ENCODE peak calls at places on chromosome 19, in eight cellular contexts. One of them, this sample, is unnamed. For H3K36me3, the result is how much of the 10 kb centered on the place peaks cover.

GRCh38 chr19:9891609-9892373 is 44.5 kb downstream of the OLFM2 start:
- DNase-seq in Panc1: no peak
- DNase-seq in BJ: no peak
- DNase-seq in endothelial cell of umbilical vein: no peak
- DNase-seq in fibroblast of lung: no peak
- DNase-seq in IMR-90: no peak
- DNase-seq in CD4-positive, CD25-positive, alpha-beta regulatory T cell: no peak
- DNase-seq in suprapubic skin: no peak
- DNase-seq in this sample: no peak

GRCh38 chr19:38729653-38730469 is 14.4 kb downstream of the CAPN12 start:
- DNase-seq in Panc1: peak
- DNase-seq in endothelial cell of umbilical vein: peak
- DNase-seq in BJ: no peak
- DNase-seq in CD4-positive, CD25-positive, alpha-beta regulatory T cell: peak
- DNase-seq in IMR-90: peak
- DNase-seq in fibroblast of lung: peak
- DNase-seq in suprapubic skin: no peak
- DNase-seq in this sample: no peak

GRCh38 chr19:9862897-9863296 is 27.8 kb downstream of the PIN1 start:
- DNase-seq in fibroblast of lung: no peak
- DNase-seq in Panc1: no peak
- DNase-seq in BJ: no peak
- DNase-seq in CD4-positive, CD25-positive, alpha-beta regulatory T cell: no peak
- DNase-seq in IMR-90: no peak
- DNase-seq in endothelial cell of umbilical vein: no peak
- DNase-seq in suprapubic skin: no peak
- DNase-seq in this sample: no peak

GRCh38 chr19:38869836-38870607 is 8.1 kb downstream of the RINL start:
- DNase-seq in IMR-90: peak
- DNase-seq in suprapubic skin: peak
- DNase-seq in fibroblast of lung: peak
- DNase-seq in Panc1: no peak
- DNase-seq in BJ: no peak
- DNase-seq in endothelial cell of umbilical vein: peak
- DNase-seq in CD4-positive, CD25-positive, alpha-beta regulatory T cell: peak
- DNase-seq in this sample: no peak

GRCh38 chr19:38842439-38843174 is 7.2 kb downstream of the HNRNPL start:
- DNase-seq in fibroblast of lung: no peak
- DNase-seq in Panc1: no peak
- DNase-seq in BJ: no peak
- DNase-seq in CD4-positive, CD25-positive, alpha-beta regulatory T cell: peak
- DNase-seq in IMR-90: no peak
- DNase-seq in endothelial cell of umbilical vein: no peak
- DNase-seq in suprapubic skin: no peak
- DNase-seq in this sample: no peak

GRCh38 chr19:51573331-51573730 is 2.2 kb downstream of the ZNF175 start:
- DNase-seq in fibroblast of lung: no peak
- DNase-seq in IMR-90: peak
- DNase-seq in BJ: no peak
- DNase-seq in CD4-positive, CD25-positive, alpha-beta regulatory T cell: no peak
- DNase-seq in Panc1: no peak
- DNase-seq in endothelial cell of umbilical vein: peak
- DNase-seq in suprapubic skin: no peak
- DNase-seq in this sample: no peak

GRCh38 chr19:46605356-46605821 is 4.3 kb downstream of the CALM3 start:
- DNase-seq in Panc1: no peak
- DNase-seq in fibroblast of lung: no peak
- DNase-seq in endothelial cell of umbilical vein: no peak
- DNase-seq in suprapubic skin: peak
- DNase-seq in BJ: no peak
- DNase-seq in CD4-positive, CD25-positive, alpha-beta regulatory T cell: no peak
- DNase-seq in IMR-90: no peak
- DNase-seq in this sample: no peak

GRCh38 chr19:22882797-22883196 is 50.7 kb downstream of the ZNF723 start:
- DNase-seq in fibroblast of lung: peak
- DNase-seq in CD4-positive, CD25-positive, alpha-beta regulatory T cell: no peak
- DNase-seq in endothelial cell of umbilical vein: peak
- DNase-seq in Panc1: no peak
- DNase-seq in BJ: no peak
- DNase-seq in IMR-90: peak
- DNase-seq in suprapubic skin: no peak
- DNase-seq in this sample: no peak

GRCh38 chr19:33797821-33798633 is 1.4 kb downstream of the KCTD15 start:
- DNase-seq in CD4-positive, CD25-positive, alpha-beta regulatory T cell: no peak
- DNase-seq in IMR-90: peak
- DNase-seq in Panc1: no peak
- DNase-seq in suprapubic skin: no peak
- DNase-seq in fibroblast of lung: peak
- DNase-seq in endothelial cell of umbilical vein: peak
- DNase-seq in BJ: no peak
- DNase-seq in this sample: no peak

GRCh38 chr19:43957891-43958290 is 6.9 kb downstream of the ZNF221 start:
- DNase-seq in Panc1: no peak
- DNase-seq in endothelial cell of umbilical vein: no peak
- DNase-seq in IMR-90: peak
- DNase-seq in CD4-positive, CD25-positive, alpha-beta regulatory T cell: no peak
- DNase-seq in BJ: peak
- DNase-seq in fibroblast of lung: peak
- DNase-seq in suprapubic skin: no peak
- DNase-seq in this sample: no peak

GRCh38 chr19:16429066-16429758 is 42.6 kb downstream of the EPS15L1 start:
- DNase-seq in Panc1: no peak
- DNase-seq in suprapubic skin: no peak
- DNase-seq in fibroblast of lung: no peak
- DNase-seq in CD4-positive, CD25-positive, alpha-beta regulatory T cell: no peak
- DNase-seq in endothelial cell of umbilical vein: peak
- DNase-seq in BJ: no peak
- DNase-seq in IMR-90: no peak
- DNase-seq in this sample: no peak

GRCh38 chr19:5219551-5220304 is 120.9 kb downstream of the PTPRS start:
- DNase-seq in suprapubic skin: no peak
- DNase-seq in fibroblast of lung: no peak
- DNase-seq in endothelial cell of umbilical vein: no peak
- DNase-seq in CD4-positive, CD25-positive, alpha-beta regulatory T cell: no peak
- DNase-seq in Panc1: no peak
- DNase-seq in BJ: no peak
- DNase-seq in IMR-90: no peak
- DNase-seq in this sample: no peak

GRCh38 chr19:10013316-10013715 is at the start of gene RDH8:
- DNase-seq in IMR-90: no peak
- DNase-seq in suprapubic skin: no peak
- DNase-seq in endothelial cell of umbilical vein: no peak
- DNase-seq in CD4-positive, CD25-positive, alpha-beta regulatory T cell: no peak
- DNase-seq in BJ: no peak
- DNase-seq in fibroblast of lung: no peak
- DNase-seq in Panc1: no peak
- DNase-seq in this sample: no peak

GRCh38 chr19:1229837-1230584 is 7.8 kb downstream of the CBARP start:
- DNase-seq in BJ: no peak
- DNase-seq in suprapubic skin: no peak
- DNase-seq in CD4-positive, CD25-positive, alpha-beta regulatory T cell: no peak
- DNase-seq in Panc1: no peak
- DNase-seq in IMR-90: no peak
- DNase-seq in fibroblast of lung: no peak
- DNase-seq in endothelial cell of umbilical vein: no peak
- DNase-seq in this sample: no peak

GRCh38 chr19:46609511-46610412 is 8.6 kb downstream of the CALM3 start:
- DNase-seq in endothelial cell of umbilical vein: no peak
- DNase-seq in CD4-positive, CD25-positive, alpha-beta regulatory T cell: no peak
- DNase-seq in fibroblast of lung: no peak
- DNase-seq in BJ: no peak
- DNase-seq in Panc1: no peak
- DNase-seq in suprapubic skin: peak
- DNase-seq in IMR-90: no peak
- DNase-seq in this sample: no peak

GRCh38 chr19:15248648-15249559 is 16.7 kb upstream of the EPHX3 start:
- DNase-seq in CD4-positive, CD25-positive, alpha-beta regulatory T cell: no peak
- DNase-seq in BJ: peak
- DNase-seq in endothelial cell of umbilical vein: peak
- DNase-seq in Panc1: peak
- DNase-seq in IMR-90: peak
- DNase-seq in suprapubic skin: peak
- DNase-seq in fibroblast of lung: peak
- DNase-seq in this sample: peak

GRCh38 chr19:14393303-14393702 is 12.1 kb downstream of the ADGRE5 start:
- DNase-seq in CD4-positive, CD25-positive, alpha-beta regulatory T cell: no peak
- DNase-seq in IMR-90: no peak
- DNase-seq in BJ: no peak
- DNase-seq in fibroblast of lung: no peak
- DNase-seq in suprapubic skin: no peak
- DNase-seq in Panc1: no peak
- DNase-seq in endothelial cell of umbilical vein: no peak
- DNase-seq in this sample: no peak

GRCh38 chr19:11902228-11902627 is 14.6 kb downstream of the ZNF69 start:
- DNase-seq in fibroblast of lung: no peak
- DNase-seq in Panc1: no peak
- DNase-seq in BJ: no peak
- DNase-seq in suprapubic skin: no peak
- DNase-seq in CD4-positive, CD25-positive, alpha-beta regulatory T cell: no peak
- DNase-seq in endothelial cell of umbilical vein: no peak
- DNase-seq in IMR-90: no peak
- DNase-seq in this sample: no peak

GRCh38 chr19:11905928-11906327 is 18.3 kb downstream of the ZNF69 start:
- DNase-seq in fibroblast of lung: no peak
- DNase-seq in endothelial cell of umbilical vein: no peak
- DNase-seq in suprapubic skin: no peak
- DNase-seq in CD4-positive, CD25-positive, alpha-beta regulatory T cell: no peak
- DNase-seq in BJ: no peak
- DNase-seq in IMR-90: no peak
- DNase-seq in Panc1: no peak
- DNase-seq in this sample: no peak
- H3K36me3 ChIP-seq in fibroblast of lung: under half
- H3K36me3 ChIP-seq in endothelial cell of umbilical vein: under half
- H3K36me3 ChIP-seq in suprapubic skin: under half
- H3K36me3 ChIP-seq in CD4-positive, CD25-positive, alpha-beta regulatory T cell: under half
- H3K36me3 ChIP-seq in BJ: under half
- H3K36me3 ChIP-seq in IMR-90: under half
- H3K36me3 ChIP-seq in Panc1: under half
- H3K36me3 ChIP-seq in this sample: under half

DNA sequence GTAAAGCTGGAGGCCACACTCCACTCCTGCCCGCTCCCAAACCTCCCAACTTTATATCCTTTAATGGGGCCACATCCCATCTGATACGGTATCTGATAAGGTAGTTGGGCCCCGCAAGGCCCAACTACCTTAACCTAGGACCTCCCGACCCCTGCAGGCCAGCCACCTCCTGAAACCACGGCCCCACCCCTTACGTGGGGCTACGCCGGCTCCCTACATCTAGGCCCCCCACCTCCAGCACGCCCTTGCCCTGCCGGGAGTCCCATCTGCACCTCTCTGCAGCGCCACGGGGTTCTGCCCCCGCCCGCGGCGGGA is 2.2 kb downstream of the IGFLR1 start:
- DNase-seq in Panc1: no peak
- DNase-seq in endothelial cell of umbilical vein: no peak
- DNase-seq in BJ: no peak
- DNase-seq in suprapubic skin: no peak
- DNase-seq in fibroblast of lung: no peak
- DNase-seq in IMR-90: no peak
- DNase-seq in CD4-positive, CD25-positive, alpha-beta regulatory T cell: no peak
- DNase-seq in this sample: no peak
- H3K36me3 ChIP-seq in Panc1: under half
- H3K36me3 ChIP-seq in endothelial cell of umbilical vein: under half
- H3K36me3 ChIP-seq in BJ: under half
- H3K36me3 ChIP-seq in suprapubic skin: under half
- H3K36me3 ChIP-seq in fibroblast of lung: under half
- H3K36me3 ChIP-seq in IMR-90: under half
- H3K36me3 ChIP-seq in CD4-positive, CD25-positive, alpha-beta regulatory T cell: under half
- H3K36me3 ChIP-seq in this sample: under half

DNA sequence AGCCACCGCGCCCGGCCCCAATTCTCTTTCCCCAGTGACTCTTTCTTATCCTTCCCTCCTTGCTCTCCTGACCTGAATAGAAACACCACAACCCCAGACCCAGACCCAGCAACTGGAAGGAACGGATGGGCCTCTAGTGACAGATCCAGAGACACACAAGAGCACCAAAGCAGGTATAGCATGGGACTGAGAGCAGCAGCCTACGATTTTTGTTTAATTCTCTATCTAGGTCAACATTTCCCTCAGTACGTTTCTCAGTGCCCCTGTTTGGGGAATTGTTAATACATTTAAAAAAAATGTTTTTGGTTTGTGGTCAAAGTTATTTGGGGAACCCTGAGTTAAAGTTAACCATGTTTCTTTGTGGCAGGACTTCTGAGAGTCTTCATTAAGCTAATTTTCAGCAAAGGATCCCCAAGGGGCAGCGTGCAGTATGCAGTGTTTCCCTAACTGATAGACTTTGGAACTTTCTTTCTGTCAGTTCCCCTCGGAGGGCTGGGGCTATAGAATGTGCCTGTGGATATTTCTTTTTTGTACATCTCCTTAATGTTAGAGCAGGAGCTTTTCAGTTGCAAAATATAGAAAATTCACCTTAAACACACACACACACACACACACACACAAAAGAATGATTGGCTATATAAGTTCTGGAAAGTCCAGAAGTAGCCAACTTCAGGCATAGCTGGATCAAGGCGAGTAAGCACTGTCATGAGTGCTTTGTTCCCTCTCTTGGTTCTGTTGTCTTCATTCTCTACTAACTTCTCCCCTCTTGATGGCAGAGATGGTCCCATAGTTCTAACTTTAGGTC is 6.3 kb downstream of the FXYD5 start:
- DNase-seq in BJ: no peak
- DNase-seq in fibroblast of lung: no peak
- DNase-seq in endothelial cell of umbilical vein: no peak
- DNase-seq in IMR-90: no peak
- DNase-seq in CD4-positive, CD25-positive, alpha-beta regulatory T cell: no peak
- DNase-seq in suprapubic skin: no peak
- DNase-seq in Panc1: no peak
- DNase-seq in this sample: no peak
- H3K36me3 ChIP-seq in BJ: under half
- H3K36me3 ChIP-seq in fibroblast of lung: under half
- H3K36me3 ChIP-seq in endothelial cell of umbilical vein: under half
- H3K36me3 ChIP-seq in IMR-90: half or more
- H3K36me3 ChIP-seq in CD4-positive, CD25-positive, alpha-beta regulatory T cell: half or more
- H3K36me3 ChIP-seq in suprapubic skin: half or more
- H3K36me3 ChIP-seq in Panc1: under half
- H3K36me3 ChIP-seq in this sample: under half

GRCh38 chr19:55678121-55678671 is 3.2 kb downstream of the EPN1 start:
- DNase-seq in IMR-90: no peak
- DNase-seq in Panc1: no peak
- DNase-seq in BJ: no peak
- DNase-seq in CD4-positive, CD25-positive, alpha-beta regulatory T cell: no peak
- DNase-seq in suprapubic skin: no peak
- DNase-seq in endothelial cell of umbilical vein: no peak
- DNase-seq in fibroblast of lung: no peak
- DNase-seq in this sample: no peak

GRCh38 chr19:55675661-55676354 is 782 bp downstream of the EPN1 start:
- DNase-seq in fibroblast of lung: no peak
- DNase-seq in endothelial cell of umbilical vein: peak
- DNase-seq in Panc1: no peak
- DNase-seq in suprapubic skin: no peak
- DNase-seq in CD4-positive, CD25-positive, alpha-beta regulatory T cell: no peak
- DNase-seq in IMR-90: no peak
- DNase-seq in BJ: no peak
- DNase-seq in this sample: no peak

GRCh38 chr19:55676889-55677505 is 2.0 kb downstream of the EPN1 start:
- DNase-seq in BJ: no peak
- DNase-seq in suprapubic skin: no peak
- DNase-seq in CD4-positive, CD25-positive, alpha-beta regulatory T cell: no peak
- DNase-seq in Panc1: no peak
- DNase-seq in fibroblast of lung: no peak
- DNase-seq in IMR-90: no peak
- DNase-seq in endothelial cell of umbilical vein: no peak
- DNase-seq in this sample: no peak

GRCh38 chr19:55676384-55676783 is 1.4 kb downstream of the EPN1 start:
- DNase-seq in BJ: no peak
- DNase-seq in Panc1: no peak
- DNase-seq in suprapubic skin: no peak
- DNase-seq in IMR-90: peak
- DNase-seq in endothelial cell of umbilical vein: no peak
- DNase-seq in CD4-positive, CD25-positive, alpha-beta regulatory T cell: no peak
- DNase-seq in fibroblast of lung: no peak
- DNase-seq in this sample: no peak

GRCh38 chr19:55677572-55678028 is 2.6 kb downstream of the EPN1 start:
- DNase-seq in fibroblast of lung: no peak
- DNase-seq in endothelial cell of umbilical vein: peak
- DNase-seq in suprapubic skin: no peak
- DNase-seq in BJ: no peak
- DNase-seq in IMR-90: no peak
- DNase-seq in Panc1: no peak
- DNase-seq in CD4-positive, CD25-positive, alpha-beta regulatory T cell: no peak
- DNase-seq in this sample: no peak
- H3K36me3 ChIP-seq in fibroblast of lung: under half
- H3K36me3 ChIP-seq in endothelial cell of umbilical vein: under half
- H3K36me3 ChIP-seq in suprapubic skin: half or more
- H3K36me3 ChIP-seq in BJ: under half
- H3K36me3 ChIP-seq in IMR-90: under half
- H3K36me3 ChIP-seq in Panc1: under half
- H3K36me3 ChIP-seq in CD4-positive, CD25-positive, alpha-beta regulatory T cell: half or more
- H3K36me3 ChIP-seq in this sample: under half